ENCODE peak calls at places on chromosomes 6 and 20, in eight cellular contexts. D is stimulated activated naive CD8-positive, alpha-beta T cell treated with anti-CD3 and anti-CD28 coated beads, Interleukin-15, Interleukin-2, amounts not matched to agents 100 U/mL and 50 U/mL, for 24 hours; E is AG08396; V is vagina; M is mammary epithelial cell; J is mesothelial cell of epicardium; L is ureter; N is NCI-H460. K is an unnamed sample.

GRCh38 chr20:3889489-3890409 is 562 bp downstream of the PANK2 start:
- DNase-seq in D (peak; percentile 72), E (no peak), V (no peak), M (peak; percentile 32), J (peak; percentile 26), L (peak; percentile 57), N (no peak), K (peak; percentile 74)

GRCh38 chr6:111880181-111880944 is 7.1 kb upstream of the FYN start:
- DNase-seq in D (no peak), E (no peak), V (no peak), M (peak; percentile 35), J (no peak), L (no peak), N (no peak), K (no peak)

GRCh38 chr6:137223370-137224131 is 4.4 kb upstream of the IFNGR1 start:
- DNase-seq in D (no peak), E (no peak), V (no peak), M (peak; percentile 12), J (no peak), L (peak; percentile 70), N (no peak), K (peak; percentile 17)

GRCh38 chr6:44030812-44031454 is 96.3 kb downstream of the MRPL14 start:
- DNase-seq in D (no peak), E (no peak), V (no peak), M (no peak), J (no peak), L (no peak), N (no peak), K (no peak)

GRCh38 chr6:7261030-7261841 is 51.8 kb downstream of the SSR1 start:
- DNase-seq in D (peak; percentile 67), E (peak; percentile 97), V (no peak), M (peak; percentile 93), J (peak; percentile 74), L (peak; percentile 85), N (peak; percentile 76), K (peak; percentile 94)

GRCh38 chr6:147382945-147383554 is 125.4 kb upstream of the SAMD5 start:
- DNase-seq in D (no peak), E (peak; percentile 21), V (no peak), M (peak; percentile 19), J (no peak), L (no peak), N (peak; percentile 30), K (peak; percentile 34)

GRCh38 chr6:12203001-12203400 is 87.2 kb upstream of the EDN1 start:
- DNase-seq in D (no peak), E (no peak), V (no peak), M (no peak), J (no peak), L (no peak), N (no peak), K (no peak)

GRCh38 chr6:152117156-152118129 is 310.0 kb downstream of the ESR1 start:
- DNase-seq in D (no peak), E (no peak), V (no peak), M (peak; percentile 47), J (no peak), L (no peak), N (no peak), K (no peak)

GRCh38 chr6:126123226-126123625 is 136.9 kb downstream of the TRMT11 start:
- DNase-seq in D (no peak), E (no peak), V (no peak), M (no peak), J (no peak), L (no peak), N (no peak), K (peak; percentile 75)

GRCh38 chr6:158068893-158069799 is 87.5 kb downstream of the SYNJ2 start:
- DNase-seq in D (no peak), E (peak; percentile 70), V (no peak), M (peak; percentile 93), J (no peak), L (peak; percentile 89), N (peak; percentile 18), K (peak; percentile 34)

GRCh38 chr6:31952140-31952805 is 6.4 kb downstream of the CFB start:
- DNase-seq in D (peak; percentile 67), E (peak; percentile 81), V (no peak), M (peak; percentile 41), J (no peak), L (peak; percentile 67), N (peak; percentile 40), K (peak; percentile 78)

GRCh38 chr6:35037289-35038038 is 103.7 kb downstream of the TCP11 start:
- DNase-seq in D (no peak), E (no peak), V (no peak), M (no peak), J (no peak), L (no peak), N (no peak), K (no peak)

GRCh38 chr6:113489946-113490345 is 367.2 kb upstream of the MARCKS start:
- DNase-seq in D (no peak), E (no peak), V (no peak), M (no peak), J (no peak), L (no peak), N (no peak), K (no peak)

GRCh38 chr20:25230177-25230831 is 17.6 kb upstream of the PYGB start:
- DNase-seq in D (no peak), E (no peak), V (no peak), M (no peak), J (no peak), L (no peak), N (no peak), K (no peak)

GRCh38 chr6:158448856-158449255 is 111.0 kb upstream of the TMEM181 start:
- DNase-seq in D (no peak), E (no peak), V (no peak), M (no peak), J (no peak), L (no peak), N (no peak), K (no peak)

GRCh38 chr20:32470025-32470861 is 112.1 kb downstream of the ASXL1 start:
- DNase-seq in D (peak; percentile 22), E (peak; percentile 50), V (no peak), M (peak; percentile 20), J (no peak), L (no peak), N (no peak), K (peak; percentile 51)

GRCh38 chr6:33577106-33577535 is 3.0 kb downstream of the BAK1 start:
- DNase-seq in D (no peak), E (no peak), V (no peak), M (peak; percentile 27), J (no peak), L (peak; percentile 88), N (no peak), K (peak; percentile 58)

GRCh38 chr20:3040086-3040485 is 3.3 kb upstream of the GNRH2 start:
- DNase-seq in D (no peak), E (no peak), V (no peak), M (no peak), J (no peak), L (no peak), N (no peak), K (no peak)

GRCh38 chr6:63862486-63863198 is 227.0 kb downstream of the PHF3 start:
- DNase-seq in D (no peak), E (no peak), V (no peak), M (no peak), J (no peak), L (no peak), N (no peak), K (no peak)

GRCh38 chr6:64224819-64225218 is 589.2 kb downstream of the PHF3 start:
- DNase-seq in D (no peak), E (no peak), V (no peak), M (no peak), J (no peak), L (no peak), N (no peak), K (no peak)

GRCh38 chr6:45728674-45729073 is 287.0 kb downstream of the CLIC5 start:
- DNase-seq in D (no peak), E (no peak), V (no peak), M (peak; percentile 58), J (no peak), L (no peak), N (no peak), K (no peak)

GRCh38 chr20:35305682-35306556 is 13.7 kb upstream of the FAM83C start:
- DNase-seq in D (peak; percentile 84), E (peak; percentile 94), V (no peak), M (peak; percentile 100), J (no peak), L (no peak), N (peak; percentile 89), K (peak; percentile 85)

GRCh38 chr6:49499121-49499520 is 602 bp upstream of the GLYATL3 start:
- DNase-seq in D (no peak), E (no peak), V (no peak), M (no peak), J (no peak), L (no peak), N (no peak), K (no peak)

GRCh38 chr6:84618046-84618752 is 146.2 kb downstream of the TBX18 start:
- DNase-seq in D (no peak), E (peak; percentile 45), V (no peak), M (peak; percentile 60), J (no peak), L (no peak), N (no peak), K (no peak)

GRCh38 chr6:25137497-25137896 is 141.7 kb upstream of the CARMIL1 start:
- DNase-seq in D (no peak), E (no peak), V (no peak), M (no peak), J (no peak), L (no peak), N (no peak), K (no peak)

GRCh38 chr20:24670981-24671380 is 201.6 kb downstream of the SYNDIG1 start:
- DNase-seq in D (no peak), E (no peak), V (no peak), M (no peak), J (no peak), L (no peak), N (no peak), K (no peak)

GRCh38 chr20:61806314-61806713 is 259.4 kb downstream of the TAF4 start:
- DNase-seq in D (no peak), E (no peak), V (no peak), M (no peak), J (peak; percentile 15), L (no peak), N (no peak), K (no peak)

GRCh38 chr6:156028310-156029131 is 572.9 kb upstream of the NOX3 start:
- DNase-seq in D (no peak), E (no peak), V (no peak), M (no peak), J (no peak), L (no peak), N (no peak), K (no peak)

GRCh38 chr20:18090477-18090876 is 32.8 kb upstream of the OVOL2 start:
- DNase-seq in D (no peak), E (no peak), V (no peak), M (no peak), J (no peak), L (no peak), N (no peak), K (no peak)

GRCh38 chr20:17504898-17505663 is 26.1 kb downstream of the BFSP1 start:
- DNase-seq in D (peak; percentile 70), E (peak; percentile 63), V (no peak), M (peak; percentile 64), J (no peak), L (peak; percentile 60), N (peak; percentile 54), K (peak; percentile 19)

GRCh38 chr6:121531658-121532167 is 96.3 kb downstream of the GJA1 start:
- DNase-seq in D (no peak), E (no peak), V (no peak), M (no peak), J (no peak), L (no peak), N (no peak), K (no peak)

GRCh38 chr6:100512203-100512862 is 47.6 kb upstream of the SIM1 start:
- DNase-seq in D (no peak), E (peak; percentile 13), V (no peak), M (peak; percentile 20), J (no peak), L (no peak), N (no peak), K (no peak)

GRCh38 chr6:5080574-5080973 is 4.6 kb upstream of the PPP1R3G start:
- DNase-seq in D (no peak), E (no peak), V (no peak), M (no peak), J (no peak), L (no peak), N (no peak), K (no peak)

GRCh38 chr6:16713597-16713996 is 47.7 kb downstream of the ATXN1 start:
- DNase-seq in D (no peak), E (no peak), V (no peak), M (no peak), J (no peak), L (no peak), N (no peak), K (no peak)